ENCODE peak calls at places on chromosomes 5 and 9, in eight cellular contexts. Z, U, F, A, I, E, W and N are unnamed samples.

GRCh38 chr5:85716344-85717202 is 901.2 kb upstream of the COX7C start:
- DNase-seq in I (no peak), E (no peak), F (no peak), Z (no peak), A (no peak), W (no peak), U (no peak), N (no peak)

GRCh38 chr5:149617760-149618306 is 36.5 kb downstream of the ARHGEF37 start:
- DNase-seq in F (no peak), Z (peak; percentile 70), I (no peak), A (no peak), U (no peak), E (no peak), W (no peak), N (no peak)

GRCh38 chr9:83937861-83938455 is 16.7 kb upstream of the KIF27 start:
- DNase-seq in E (no peak), W (no peak), I (no peak), U (no peak), F (no peak), Z (no peak), A (peak; percentile 81), N (no peak)

GRCh38 chr9:1050125-1050895 is at the start of gene DMRT2:
- DNase-seq in Z (peak; percentile 90), F (peak; percentile 69), E (peak; percentile 87), A (peak; percentile 18), I (no peak), U (peak; percentile 95), W (peak; percentile 97), N (no peak)

GRCh38 chr9:98958271-98958989 is 14.7 kb downstream of the COL15A1 start:
- DNase-seq in W (no peak), E (no peak), A (peak; percentile 67), U (no peak), F (peak; percentile 41), I (peak; percentile 59), Z (no peak), N (no peak)

GRCh38 chr5:97531549-97531948 is 348.5 kb upstream of the RIOK2 start:
- DNase-seq in F (no peak), A (no peak), W (no peak), E (no peak), Z (no peak), I (no peak), U (no peak), N (no peak)

GRCh38 chr9:117145811-117146490 is 268.9 kb downstream of the ASTN2 start:
- DNase-seq in F (no peak), A (no peak), Z (no peak), E (no peak), W (no peak), U (no peak), I (no peak), N (no peak)

GRCh38 chr9:127347831-127348699 is 48.9 kb upstream of the SLC2A8 start:
- DNase-seq in W (no peak), U (no peak), Z (no peak), E (no peak), I (no peak), F (peak; percentile 25), A (peak; percentile 73), N (no peak)

GRCh38 chr5:139925650-139926640 is 117.2 kb downstream of the NRG2 start:
- DNase-seq in W (peak; percentile 53), U (no peak), F (no peak), A (no peak), I (no peak), E (no peak), Z (no peak), N (no peak)

GRCh38 chr5:169350759-169351240 is 49.9 kb upstream of the SLIT3 start:
- DNase-seq in A (peak; percentile 70), I (peak; percentile 97), U (no peak), Z (peak; percentile 62), F (peak; percentile 63), E (no peak), W (no peak), N (no peak)

GRCh38 chr5:22699319-22699718 is 153.8 kb downstream of the CDH12 start:
- DNase-seq in I (no peak), U (no peak), E (no peak), A (no peak), W (no peak), Z (no peak), F (no peak), N (no peak)

GRCh38 chr5:73764586-73764985 is 138.6 kb downstream of the ARHGEF28 start:
- DNase-seq in E (no peak), F (no peak), W (no peak), U (no peak), A (peak; percentile 75), Z (no peak), I (peak; percentile 8), N (no peak)

GRCh38 chr9:76583256-76583655 is 124.3 kb downstream of the GCNT1 start:
- DNase-seq in I (no peak), E (no peak), A (no peak), F (no peak), U (no peak), Z (no peak), W (no peak), N (no peak)

GRCh38 chr9:78316151-78316892 is 19.4 kb downstream of the PSAT1 start:
- DNase-seq in I (no peak), A (no peak), W (peak; percentile 60), Z (no peak), F (no peak), U (no peak), E (no peak), N (no peak)

GRCh38 chr5:137954131-137954879 is 65.0 kb downstream of the PKD2L2 start:
- DNase-seq in F (peak; percentile 50), U (no peak), I (peak; percentile 68), W (no peak), A (peak; percentile 92), E (no peak), Z (no peak), N (no peak)

GRCh38 chr5:11273180-11273882 is 512.3 kb upstream of the DAP start:
- DNase-seq in E (no peak), W (no peak), I (no peak), F (no peak), Z (no peak), U (no peak), A (no peak), N (no peak)

GRCh38 chr5:165594693-165595092 is 2089.3 kb downstream of the MAT2B start:
- DNase-seq in W (no peak), I (no peak), U (no peak), E (no peak), Z (no peak), A (no peak), F (no peak), N (no peak)

GRCh38 chr5:139822553-139823425 is 27.2 kb downstream of the PSD2 start:
- DNase-seq in E (no peak), I (no peak), A (no peak), F (no peak), W (no peak), Z (peak; percentile 43), U (peak; percentile 23), N (peak; percentile 30)

GRCh38 chr5:143560378-143560777 is 156.9 kb upstream of the NR3C1 start:
- DNase-seq in E (no peak), A (no peak), W (no peak), I (no peak), Z (no peak), F (no peak), U (no peak), N (no peak)

GRCh38 chr5:99032234-99033013 is 103.6 kb upstream of the CHD1 start:
- DNase-seq in A (peak; percentile 93), I (peak; percentile 65), E (no peak), W (no peak), Z (no peak), F (peak; percentile 67), U (peak; percentile 38), N (peak; percentile 46)

GRCh38 chr9:89896806-89897340 is 292.1 kb downstream of the GADD45G start:
- DNase-seq in W (peak; percentile 66), E (no peak), I (no peak), U (no peak), Z (no peak), F (no peak), A (no peak), N (no peak)

DNA sequence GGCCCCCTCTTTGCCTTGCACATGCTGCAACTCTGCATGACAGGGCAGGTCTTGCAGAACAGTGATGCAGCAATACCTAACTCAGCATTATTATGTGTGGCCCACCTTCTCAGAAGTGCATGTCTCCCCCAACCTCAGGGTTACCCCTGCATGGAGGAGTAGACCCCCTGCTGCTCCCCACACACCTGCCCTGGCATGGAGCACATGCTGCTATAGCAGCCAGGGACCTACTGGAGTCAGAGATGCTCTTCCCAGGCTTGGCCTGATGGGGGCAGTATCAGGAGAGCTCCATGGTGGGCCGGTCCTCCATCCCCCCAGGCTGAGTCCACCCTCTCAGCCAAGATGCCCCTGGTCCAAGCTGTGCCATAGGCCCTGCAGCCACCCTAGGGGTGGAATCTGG is 13.2 kb upstream of the BOD1 start:
- DNase-seq in Z (peak; percentile 40), W (no peak), U (peak; percentile 81), A (no peak), E (no peak), F (peak; percentile 13), I (no peak), N (no peak)
- TF ChIP-seq CTCF in Z (no peak), W (no peak), U (peak; percentile 75), A (peak; percentile 57), E (no peak), F (no peak), I (peak; percentile 31), N (peak; percentile 47)

GRCh38 chr5:14401639-14402038 is 180.0 kb upstream of the OTULINL start:
- DNase-seq in W (no peak), A (no peak), U (no peak), E (no peak), I (no peak), F (no peak), Z (no peak), N (no peak)

GRCh38 chr5:14400611-14401010 is 181.0 kb upstream of the OTULINL start:
- DNase-seq in Z (no peak), F (no peak), W (no peak), U (no peak), I (no peak), E (no peak), A (peak; percentile 77), N (no peak)

GRCh38 chr5:14397717-14398116 is 183.9 kb upstream of the OTULINL start:
- DNase-seq in E (no peak), A (peak; percentile 76), W (no peak), U (no peak), Z (no peak), F (no peak), I (peak; percentile 46), N (no peak)

GRCh38 chr5:14400085-14400484 is 181.5 kb upstream of the OTULINL start:
- DNase-seq in I (peak; percentile 33), Z (no peak), E (no peak), U (no peak), F (peak; percentile 37), W (no peak), A (peak; percentile 85), N (no peak)

GRCh38 chr5:14399054-14399657 is 182.4 kb upstream of the OTULINL start:
- DNase-seq in A (peak; percentile 90), Z (no peak), W (no peak), E (no peak), F (no peak), U (no peak), I (peak; percentile 27), N (no peak)
- TF ChIP-seq CTCF in A (peak; percentile 67), Z (peak; percentile 55), W (no peak), E (peak; percentile 52), F (peak; percentile 78), U (peak; percentile 25), I (peak; percentile 63), N (peak; percentile 79)

GRCh38 chr9:6194934-6195333 is 20.7 kb upstream of the IL33 start:
- DNase-seq in Z (no peak), E (no peak), F (no peak), W (no peak), A (peak; percentile 11), I (no peak), U (peak; percentile 24), N (no peak)
- TF ChIP-seq CTCF in Z (no peak), E (no peak), F (no peak), W (no peak), A (peak; percentile 53), I (peak; percentile 41), U (no peak), N (no peak)

GRCh38 chr5:129271309-129271708 is 176.8 kb downstream of the ISOC1 start:
- DNase-seq in Z (no peak), F (no peak), U (peak; percentile 48), I (no peak), A (peak; percentile 13), E (no peak), W (no peak), N (no peak)
- TF ChIP-seq CTCF in Z (no peak), F (peak; percentile 7), U (no peak), I (no peak), A (peak; percentile 34), E (no peak), W (no peak), N (no peak)